ENCODE peak calls at places on chromosomes 1 and 21, in four cellular contexts. O is pancreas, J is hepatocyte, U is ascending aorta. D is an unnamed sample.

GRCh38 chr1:181587870-181588438 is 104.6 kb downstream of the CACNA1E start:
- DNase-seq in J (no peak), U (no peak), O (no peak), D (no peak)

GRCh38 chr1:7366286-7366954 is 404.7 kb upstream of the VAMP3 start:
- DNase-seq in U (no peak), O (peak; percentile 30), J (no peak), D (no peak)

GRCh38 chr1:7879228-7879627 is 26.4 kb upstream of the UTS2 start:
- DNase-seq in U (no peak), J (no peak), O (no peak), D (no peak)

GRCh38 chr1:226950316-226950715 is 10.2 kb downstream of the COQ8A start:
- DNase-seq in O (no peak), J (no peak), U (no peak), D (no peak)

GRCh38 chr21:34885636-34886553 is 163.2 kb downstream of the RUNX1 start:
- DNase-seq in O (no peak), U (no peak), J (peak; percentile 72), D (peak; percentile 54)

GRCh38 chr1:94329276-94329675 is 88.9 kb upstream of the ABCD3 start:
- DNase-seq in U (no peak), J (no peak), O (no peak), D (no peak)

GRCh38 chr1:2968471-2968881 is 52.8 kb upstream of the ACTRT2 start:
- DNase-seq in U (no peak), O (peak; percentile 63), J (no peak), D (no peak)

GRCh38 chr1:109767596-109768334 is 4.0 kb upstream of the EPS8L3 start:
- DNase-seq in J (no peak), O (peak; percentile 41), U (peak; percentile 1), D (no peak)

GRCh38 chr1:223811634-223812101 is 34.1 kb downstream of the TP53BP2 start:
- DNase-seq in J (no peak), O (no peak), U (no peak), D (no peak)

GRCh38 chr1:231684333-231685244 is 58.0 kb downstream of the DISC1 start:
- DNase-seq in J (no peak), U (no peak), O (no peak), D (no peak)

GRCh38 chr1:30242722-30243465 is 480.5 kb downstream of the MATN1 start:
- DNase-seq in O (no peak), U (no peak), J (no peak), D (no peak)

GRCh38 chr1:85623061-85623471 is 42.5 kb downstream of the CCN1 start:
- DNase-seq in O (no peak), J (no peak), U (no peak), D (no peak)

GRCh38 chr1:85624361-85624760 is 43.8 kb downstream of the CCN1 start:
- DNase-seq in O (no peak), J (no peak), U (no peak), D (no peak)

GRCh38 chr1:85616736-85617135 is 36.2 kb downstream of the CCN1 start:
- DNase-seq in J (no peak), U (no peak), O (no peak), D (no peak)

GRCh38 chr1:85617582-85618237 is 37.1 kb downstream of the CCN1 start:
- DNase-seq in J (no peak), U (no peak), O (no peak), D (no peak)

DNA sequence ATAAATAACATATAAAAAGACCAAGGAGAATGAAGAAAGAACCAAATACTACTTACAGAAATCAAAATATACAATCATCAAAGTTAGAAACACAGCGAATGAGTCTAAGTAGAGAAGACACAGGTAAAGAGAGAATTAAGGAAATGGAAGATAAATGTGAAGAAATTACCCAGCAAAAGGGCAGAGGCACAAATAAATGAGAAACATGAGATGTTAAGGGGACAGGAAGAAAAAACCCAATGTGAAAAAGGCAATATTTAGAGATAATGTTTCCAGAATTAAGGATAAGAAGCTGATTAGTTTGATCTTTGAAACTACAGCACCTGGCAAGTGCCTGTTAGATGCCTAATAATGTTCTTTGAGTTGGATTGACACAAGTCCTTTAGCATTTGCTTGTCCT is 40.9 kb downstream of the CCN1 start:
- DNase-seq in U (no peak), O (no peak), J (no peak), D (no peak)
- H3K9me3 ChIP-seq in U (no peaks in the 10 kb centered on the region), O (no peaks in the 10 kb centered on the region), J (peaks cover 7% of the 10 kb centered on the region), D (peaks cover 11% of the 10 kb centered on the region)

DNA sequence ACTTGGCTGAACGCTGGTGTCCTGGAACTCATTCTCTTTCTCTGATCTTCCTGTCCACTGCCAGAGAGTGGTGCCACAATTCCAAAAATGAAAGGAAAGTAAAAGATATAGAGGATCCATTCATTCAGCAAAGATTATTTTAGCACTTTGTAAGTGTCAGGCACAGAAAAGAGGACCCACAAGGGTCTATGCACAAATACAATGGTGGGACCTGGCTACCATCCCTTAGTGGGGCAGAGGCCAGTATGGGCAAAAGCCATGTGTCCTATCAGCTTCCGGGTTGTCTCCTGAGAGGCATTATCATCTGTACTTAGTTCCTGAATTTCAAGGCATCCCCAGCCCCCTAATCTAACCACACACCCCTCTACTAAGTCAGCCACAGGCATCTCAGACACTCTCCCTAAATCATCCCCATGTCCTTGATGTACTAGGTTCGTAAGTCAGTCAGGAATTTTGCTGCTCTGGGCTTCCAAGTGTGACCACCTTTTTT is 19.0 kb downstream of the SSR2 start:
- DNase-seq in O (no peak), U (no peak), J (no peak), D (no peak)
- H3K27ac ChIP-seq in O (no peak overlapping the region), U (no peak overlapping the region), J (no peak overlapping the region), D (no peak overlapping the region)

DNA sequence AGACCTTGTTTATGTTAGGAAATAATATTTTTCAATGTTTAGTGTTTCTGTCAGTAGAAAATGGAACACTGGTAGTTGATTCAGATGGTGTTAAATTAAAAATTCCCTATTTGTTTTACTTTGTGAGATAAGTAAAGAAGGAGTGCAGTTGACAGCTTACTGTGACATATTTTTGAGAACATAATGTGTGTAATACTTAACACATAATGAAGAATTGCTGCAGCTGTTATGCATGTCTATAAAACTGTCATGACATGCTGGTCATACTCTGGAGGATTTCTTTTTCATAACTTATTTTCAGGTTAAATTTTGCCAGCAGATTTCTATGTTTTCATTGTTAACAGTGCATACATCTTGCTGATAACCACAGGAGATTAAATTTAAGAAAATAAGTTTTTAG is 296.1 kb downstream of the CTH start:
- DNase-seq in U (no peak), J (no peak), O (no peak), D (no peak)
- H3K4me3 ChIP-seq in U (peak overlapping the region; percentile 60), J (no peak overlapping the region), O (peak overlapping the region; percentile 23), D (no peak overlapping the region)

DNA sequence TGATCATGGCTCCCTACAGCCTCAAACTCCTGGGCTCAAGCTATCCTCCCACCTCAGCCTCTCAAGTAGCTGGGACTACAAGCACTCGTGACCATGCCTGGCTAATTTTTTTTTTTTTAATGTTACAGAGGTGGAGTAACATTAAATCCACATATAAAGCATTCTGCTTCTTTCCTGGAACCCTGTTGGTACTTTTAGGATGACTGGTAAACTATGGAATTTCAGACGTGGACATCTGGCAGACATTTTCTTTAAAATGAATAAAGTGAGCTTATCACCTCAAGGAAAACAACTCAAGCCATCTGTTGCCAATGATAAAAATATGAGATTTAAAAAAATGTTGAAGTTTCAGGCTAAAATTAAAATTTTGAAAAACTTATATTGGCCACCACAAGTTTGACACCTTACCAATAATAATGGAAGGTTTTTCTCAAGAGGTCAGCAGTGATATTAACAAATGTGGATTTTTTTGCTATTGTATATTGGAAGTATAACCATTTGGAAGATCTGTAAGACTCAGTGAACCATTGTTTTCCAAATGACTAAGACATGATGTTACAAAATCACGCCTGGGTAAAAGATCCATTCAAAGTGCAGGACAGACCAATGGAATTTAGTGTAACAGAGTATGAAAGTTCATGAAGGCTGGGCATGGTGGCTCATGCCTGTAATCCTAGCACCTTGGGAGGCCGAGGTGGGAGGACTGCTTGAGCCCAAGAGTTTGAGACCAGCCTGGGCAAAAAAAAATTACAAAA is 52.7 kb upstream of the EIF4G3 start:
- DNase-seq in U (no peak), O (no peak), J (no peak), D (no peak)
- H3K9me3 ChIP-seq in U (no peaks in the 10 kb centered on the region), O (no peaks in the 10 kb centered on the region), J (no peaks in the 10 kb centered on the region), D (no peaks in the 10 kb centered on the region)

DNA sequence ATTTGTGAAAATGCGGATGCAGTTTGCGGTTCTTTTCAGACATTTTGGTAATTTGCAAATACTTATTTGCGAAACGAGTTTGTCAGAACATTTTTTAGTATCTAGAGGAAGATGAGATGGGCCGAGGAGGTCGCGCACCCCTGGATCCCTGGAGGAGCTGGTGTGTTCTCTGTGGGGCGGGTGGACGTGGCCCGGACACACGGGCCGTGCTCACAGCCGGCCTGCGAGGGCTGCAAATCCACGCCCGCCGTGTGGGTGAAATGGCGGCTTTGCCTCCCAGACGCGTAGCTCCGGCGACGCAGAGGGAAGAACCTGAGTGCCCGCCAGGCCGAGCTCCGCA is 9.3 kb upstream of the TTLL10 start:
- DNase-seq in O (no peak), J (no peak), U (no peak), D (no peak)
- H3K27ac ChIP-seq in O (peak overlapping the region; percentile 96), J (peak overlapping the region; percentile 98), U (no peak overlapping the region), D (no peak overlapping the region)

GRCh38 chr21:20721151-20721550 is 277.1 kb upstream of the NCAM2 start:
- DNase-seq in U (no peak), J (no peak), O (no peak), D (no peak)
- H3K4me3 ChIP-seq in U (no peak overlapping the region), J (no peak overlapping the region), O (no peak overlapping the region), D (no peak overlapping the region)

DNA sequence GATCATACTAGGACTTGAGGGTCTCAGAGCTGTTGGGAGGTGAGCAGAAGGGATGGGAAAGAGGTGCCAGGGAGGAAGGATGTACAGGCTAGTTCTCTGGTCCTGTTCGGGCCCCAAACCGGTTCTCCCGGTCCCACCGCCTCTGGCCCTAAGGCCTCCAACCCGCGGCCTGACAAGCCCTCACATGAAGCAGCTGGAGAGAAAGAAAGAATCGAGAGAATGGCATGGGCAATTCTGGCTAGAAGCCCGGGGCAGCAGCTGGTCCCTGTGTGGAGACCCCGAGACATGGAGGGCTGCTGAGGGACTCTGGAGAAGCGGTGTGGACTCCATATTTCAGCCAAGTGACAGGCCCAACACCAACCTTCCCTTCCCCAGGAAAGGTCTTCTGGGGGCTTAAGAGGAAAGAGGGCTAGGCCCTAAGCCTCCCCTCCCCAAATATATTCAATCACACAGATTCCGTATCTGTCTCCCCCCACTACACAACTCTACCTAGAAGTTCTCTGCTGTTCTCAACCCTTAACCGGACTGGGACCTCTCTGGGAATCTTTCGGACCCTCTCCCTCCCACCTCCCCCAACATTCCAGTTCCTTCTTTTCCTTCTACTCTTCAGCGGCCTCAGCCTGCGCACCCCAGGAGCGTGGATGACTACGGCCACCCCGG is 610 bp downstream of the CDC42SE1 start:
- DNase-seq in J (peak; percentile 72), U (no peak), O (peak; percentile 75), D (no peak)
- H3K9me3 ChIP-seq in J (no peaks in the 10 kb centered on the region), U (no peaks in the 10 kb centered on the region), O (no peaks in the 10 kb centered on the region), D (no peaks in the 10 kb centered on the region)

GRCh38 chr21:39105341-39105765 is 77.9 kb downstream of the PSMG1 start:
- DNase-seq in J (no peak), O (no peak), U (no peak), D (no peak)
- H3K27ac ChIP-seq in J (peak overlapping the region; percentile 69), O (no peak overlapping the region), U (peak overlapping the region; percentile 69), D (no peak overlapping the region)